ENCODE peak calls at places on chromosomes 4 and X, in five cellular contexts. E is adrenal gland, P is tibial nerve, H is hepatocyte, X is A549. V is an unnamed sample.

GRCh38 chr4:140742838-140743193 is 13.4 kb downstream of the TBC1D9 start:
- DNase-seq in E (no peak), P (no peak), H (no peak), X (no peak), V (no peak)

GRCh38 chr4:187814737-187815465 is 180.7 kb upstream of the ZFP42 start:
- DNase-seq in E (peak; percentile 18), P (no peak), H (no peak), X (no peak), V (no peak)

GRCh38 chr4:47465008-47465407 is 1.5 kb upstream of the COMMD8 start:
- DNase-seq in E (no peak), P (no peak), H (no peak), X (no peak), V (no peak)

GRCh38 chrX:57918750-57919436 is 8.6 kb upstream of the ZXDA start:
- DNase-seq in E (peak; percentile 39), P (peak; percentile 24), H (no peak), X (peak; percentile 50), V (no peak)

GRCh38 chrX:119826399-119826959 is 26.3 kb downstream of the UPF3B start:
- DNase-seq in E (no peak), P (peak; percentile 23), H (no peak), X (no peak), V (no peak)

GRCh38 chr4:160514126-160514525 is 1411.2 kb downstream of the RAPGEF2 start:
- DNase-seq in E (no peak), P (no peak), H (no peak), X (no peak), V (no peak)

GRCh38 chr4:128424524-128425195 is 137.0 kb upstream of the PGRMC2 start:
- DNase-seq in E (peak; percentile 24), P (peak; percentile 16), H (no peak), X (no peak), V (no peak)

GRCh38 chr4:142473960-142474338 is 372.2 kb downstream of the INPP4B start:
- DNase-seq in E (no peak), P (no peak), H (no peak), X (no peak), V (no peak)

GRCh38 chrX:104098151-104098808 is 14.0 kb upstream of the ZCCHC18 start:
- DNase-seq in E (peak; percentile 58), P (peak; percentile 20), H (peak; percentile 72), X (peak; percentile 79), V (no peak)

GRCh38 chr4:175421506-175421905 is 390.6 kb downstream of the GPM6A start:
- DNase-seq in E (no peak), P (no peak), H (peak; percentile 45), X (peak; percentile 81), V (no peak)

GRCh38 chr4:89549907-89550306 is 242.3 kb upstream of the GPRIN3 start:
- DNase-seq in E (no peak), P (no peak), H (no peak), X (no peak), V (no peak)

GRCh38 chr4:130722370-130722769 is 1626.4 kb downstream of the C4orf33 start:
- DNase-seq in E (no peak), P (no peak), H (peak; percentile 7), X (peak; percentile 6), V (no peak)

GRCh38 chr4:48651869-48652447 is 128.1 kb downstream of the FRYL start:
- DNase-seq in E (no peak), P (no peak), H (no peak), X (no peak), V (no peak)

GRCh38 chrX:29724316-29724715 is 491.0 kb upstream of the MAGEB2 start:
- DNase-seq in E (no peak), P (no peak), H (no peak), X (no peak), V (no peak)

GRCh38 chrX:3598696-3599095 is 114.8 kb downstream of the PRKX start:
- DNase-seq in E (no peak), P (no peak), H (no peak), X (no peak), V (no peak)

GRCh38 chrX:154457491-154458115 is 478 bp upstream of the PLXNA3 start:
- DNase-seq in E (peak; percentile 32), P (no peak), H (peak; percentile 75), X (no peak), V (peak; percentile 66)

DNA sequence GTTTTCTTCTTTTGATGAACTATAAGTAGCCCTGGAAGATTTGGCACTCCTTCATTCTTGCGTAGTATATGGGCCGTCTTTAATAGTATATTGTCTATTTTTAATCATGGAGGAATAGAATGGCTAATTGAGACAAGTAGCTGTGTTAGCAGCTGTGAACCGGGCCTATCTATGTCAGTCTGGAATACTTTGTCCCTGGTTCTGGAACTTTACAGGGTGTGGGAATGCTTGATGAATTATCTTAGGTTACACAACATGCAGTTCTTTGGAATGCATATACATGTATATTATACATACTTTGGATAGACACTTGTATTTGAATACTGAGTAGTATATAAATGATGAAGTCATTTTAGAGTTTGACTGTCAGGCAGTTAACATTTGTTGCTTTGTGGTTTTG is 37.3 kb downstream of the PDLIM5 start:
- DNase-seq in E (no peak), P (no peak), H (no peak), X (no peak), V (no peak)
- H3K4me1 ChIP-seq in E (peaks cover 32% of the 10 kb centered on the region), P (peaks cover 22% of the 10 kb centered on the region), H (no peaks in the 10 kb centered on the region), X (peaks cover 78% of the 10 kb centered on the region), V (peaks cover 7% of the 10 kb centered on the region)

GRCh38 chr4:123450393-123450792 is 53.8 kb downstream of the SPRY1 start:
- DNase-seq in E (no peak), P (no peak), H (no peak), X (no peak), V (no peak)
- H3K4me1 ChIP-seq in E (peaks cover 8% of the 10 kb centered on the region), P (peaks cover 14% of the 10 kb centered on the region), H (no peaks in the 10 kb centered on the region), X (peaks cover 4% of the 10 kb centered on the region), V (no peaks in the 10 kb centered on the region)

GRCh38 chr4:119136541-119136940 is 909 bp downstream of the MYOZ2 start:
- DNase-seq in E (no peak), P (no peak), H (no peak), X (no peak), V (no peak)
- H3K4me1 ChIP-seq in E (no peaks in the 10 kb centered on the region), P (peaks cover 47% of the 10 kb centered on the region), H (peaks cover 9% of the 10 kb centered on the region), X (peaks cover 32% of the 10 kb centered on the region), V (peaks cover 2% of the 10 kb centered on the region)

DNA sequence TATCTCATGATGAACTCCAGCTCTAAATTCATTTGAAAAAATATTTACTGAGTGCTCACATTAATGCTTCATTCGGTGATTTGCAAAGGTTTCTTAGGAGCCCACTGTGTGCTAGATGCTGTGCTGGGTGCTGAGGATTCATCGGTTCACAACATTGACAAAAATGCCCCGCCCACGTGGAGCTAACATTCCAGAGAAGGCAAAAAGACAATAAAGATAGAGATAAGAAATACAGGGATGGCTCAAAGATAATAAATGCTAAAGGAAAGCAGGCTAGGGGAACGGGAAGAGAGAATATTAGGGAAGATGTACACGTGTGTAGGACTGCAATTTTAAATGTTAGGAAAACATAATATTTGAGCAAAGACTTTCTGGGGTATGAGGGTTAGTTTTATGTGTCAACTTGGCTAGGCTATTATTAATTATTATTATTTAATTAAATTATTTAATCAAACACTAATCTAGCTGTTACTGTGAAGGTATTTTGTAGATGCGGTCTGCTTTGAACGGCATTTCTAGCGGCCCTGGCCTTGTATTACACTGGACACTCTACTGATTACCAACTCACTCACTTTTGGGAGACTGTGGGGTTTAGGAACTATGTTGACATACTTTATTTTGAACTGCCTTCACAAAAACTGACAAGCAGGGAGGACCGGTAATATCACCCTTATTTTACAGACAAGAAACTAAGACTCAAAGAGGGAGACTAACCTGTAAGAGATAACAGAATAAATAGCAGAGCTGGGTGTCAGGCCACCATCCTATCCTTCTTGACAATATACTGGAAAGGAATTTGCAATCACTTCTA is 61.9 kb upstream of the IRF2 start:
- DNase-seq in E (peak; percentile 27), P (no peak), H (no peak), X (no peak), V (no peak)
- H3K4me1 ChIP-seq in E (peaks cover 44% of the 10 kb centered on the region), P (peaks cover 40% of the 10 kb centered on the region), H (peaks cover 10% of the 10 kb centered on the region), X (peaks cover 8% of the 10 kb centered on the region), V (peaks cover 32% of the 10 kb centered on the region)

GRCh38 chr4:110617095-110617494 is 5.8 kb downstream of the PITX2 start:
- DNase-seq in E (no peak), P (no peak), H (no peak), X (no peak), V (no peak)
- H3K4me1 ChIP-seq in E (peaks cover 11% of the 10 kb centered on the region), P (peaks cover 52% of the 10 kb centered on the region), H (peaks cover 13% of the 10 kb centered on the region), X (no peaks in the 10 kb centered on the region), V (peaks cover 35% of the 10 kb centered on the region)

V was measured in upper lobe of left lung.